ENCODE peak calls at places on chromosomes 12 and 14, in ten cellular contexts. T, V, N, H, K, F, D, Y, O and B are unnamed samples.

GRCh38 chr12:124949779-124950728 is 35.6 kb upstream of the UBC start:
- DNase-seq in K (no peak), V (no peak), N (no peak), O (no peak), T (no peak), H (no peak), F (no peak), D (no peak), Y (no peak), B (no peak)

GRCh38 chr12:49698619-49699545 is 8.3 kb downstream of the FMNL3 start:
- DNase-seq in D (no peak), V (peak), H (peak), K (no peak), F (peak), Y (no peak), O (no peak), T (no peak), N (peak), B (peak)

GRCh38 chr14:20857630-20858261 is 33.4 kb upstream of the RNASE3 start:
- DNase-seq in O (peak), K (no peak), F (peak), Y (peak), H (peak), N (peak), D (peak), T (peak), V (peak), B (peak)

GRCh38 chr14:71322660-71323250 is 415.5 kb downstream of the PCNX1 start:
- DNase-seq in Y (no peak), O (no peak), T (peak), H (peak), K (no peak), N (no peak), F (peak), V (peak), D (no peak), B (peak)

GRCh38 chr12:8577879-8578278 is 34.8 kb downstream of the AICDA start:
- DNase-seq in D (no peak), H (no peak), N (no peak), V (no peak), Y (no peak), T (no peak), O (no peak), F (no peak), K (no peak), B (no peak)

GRCh38 chr12:62834971-62835547 is 99.9 kb downstream of the PPM1H start:
- DNase-seq in K (no peak), V (no peak), Y (no peak), O (no peak), N (no peak), D (no peak), F (no peak), H (peak), T (peak), B (peak)

GRCh38 chr12:6178981-6179761 is 21.0 kb upstream of the CD9 start:
- DNase-seq in V (no peak), O (no peak), K (no peak), D (no peak), H (peak), F (no peak), N (no peak), Y (no peak), T (no peak), B (no peak)

GRCh38 chr12:51788876-51789275 is 59.6 kb downstream of the FIGNL2 start:
- DNase-seq in N (no peak), T (no peak), O (no peak), D (no peak), K (no peak), F (no peak), H (peak), Y (no peak), V (no peak), B (peak)

GRCh38 chr14:55454264-55455151 is 14.1 kb upstream of the TBPL2 start:
- DNase-seq in D (no peak), H (peak), O (no peak), Y (peak), F (peak), T (peak), K (no peak), N (no peak), V (peak), B (peak)

GRCh38 chr12:113504917-113505316 is 33.2 kb upstream of the LHX5 start:
- DNase-seq in K (no peak), H (no peak), O (no peak), Y (no peak), D (no peak), N (no peak), F (no peak), V (no peak), T (no peak), B (no peak)

GRCh38 chr12:59499774-59500173 is 96.1 kb upstream of the SLC16A7 start:
- DNase-seq in N (no peak), H (no peak), K (no peak), D (no peak), Y (no peak), V (no peak), O (no peak), F (no peak), T (no peak), B (no peak)

GRCh38 chr14:24339284-24340151 is at the start of gene RIPK3:
- DNase-seq in D (no peak), O (no peak), V (peak), H (no peak), F (no peak), K (no peak), Y (no peak), N (peak), T (no peak), B (no peak)

GRCh38 chr14:56180754-56181542 is 62.7 kb downstream of the PELI2 start:
- DNase-seq in D (no peak), V (no peak), F (no peak), T (no peak), Y (no peak), N (no peak), H (no peak), O (no peak), K (no peak), B (no peak)

GRCh38 chr14:97331526-97331925 is 534.3 kb downstream of the VRK1 start:
- DNase-seq in O (no peak), K (no peak), F (no peak), T (no peak), D (no peak), V (no peak), N (no peak), H (no peak), Y (no peak), B (no peak)

GRCh38 chr12:106245767-106246166 is 2.1 kb downstream of the CKAP4 start:
- DNase-seq in T (peak), O (no peak), V (no peak), N (no peak), D (no peak), K (no peak), H (peak), Y (no peak), F (no peak), B (peak)

GRCh38 chr12:57243521-57244305 is 7.3 kb downstream of the STAC3 start:
- DNase-seq in Y (peak), D (peak), K (no peak), T (no peak), V (peak), F (peak), H (peak), N (peak), O (peak), B (peak)

GRCh38 chr14:23154876-23155587 is 28.4 kb downstream of the SLC7A8 start:
- DNase-seq in D (no peak), V (no peak), O (no peak), T (peak), Y (no peak), H (peak), K (no peak), N (no peak), F (peak), B (peak)

GRCh38 chr14:95200404-95200803 is 43.1 kb upstream of the DICER1 start:
- DNase-seq in D (no peak), H (no peak), O (no peak), Y (peak), N (no peak), T (no peak), K (no peak), V (no peak), F (peak), B (no peak)

GRCh38 chr12:116783503-116784237 is 45.6 kb downstream of the RNFT2 start:
- DNase-seq in H (no peak), T (no peak), D (no peak), V (no peak), Y (peak), K (no peak), N (no peak), F (no peak), O (no peak), B (no peak)

GRCh38 chr12:103331643-103332042 is 164.1 kb downstream of the C12orf42 start:
- DNase-seq in H (no peak), F (no peak), D (no peak), V (no peak), O (no peak), K (no peak), Y (no peak), T (no peak), N (no peak), B (no peak)

GRCh38 chr14:28102814-28103213 is 663.8 kb upstream of the FOXG1 start:
- DNase-seq in K (no peak), Y (no peak), H (no peak), T (peak), V (no peak), O (no peak), N (no peak), D (no peak), F (no peak), B (no peak)

GRCh38 chr14:24390696-24391468 is 7.9 kb upstream of the NYNRIN start:
- DNase-seq in K (no peak), F (no peak), T (no peak), D (no peak), H (no peak), Y (no peak), N (no peak), O (no peak), V (peak), B (no peak)

GRCh38 chr14:41568979-41569378 is 37.7 kb upstream of the LRFN5 start:
- DNase-seq in F (no peak), K (no peak), T (no peak), Y (no peak), O (no peak), H (no peak), D (no peak), V (no peak), N (no peak), B (no peak)

GRCh38 chr14:61585598-61586538 is 109.4 kb upstream of the HIF1A start:
- DNase-seq in D (no peak), H (peak), T (peak), F (no peak), O (no peak), Y (no peak), N (no peak), V (no peak), K (no peak), B (no peak)

GRCh38 chr14:32397871-32398640 is 69.0 kb downstream of the AKAP6 start:
- DNase-seq in H (peak), K (no peak), V (no peak), N (no peak), T (peak), D (no peak), Y (no peak), O (no peak), F (no peak), B (peak)

GRCh38 chr12:89166525-89166934 is 185.8 kb downstream of the DUSP6 start:
- DNase-seq in N (no peak), V (peak), F (no peak), H (peak), O (no peak), Y (no peak), T (no peak), D (no peak), K (no peak), B (no peak)

GRCh38 chr14:92702441-92702918 is 45.9 kb downstream of the LGMN start:
- DNase-seq in V (peak), O (no peak), D (no peak), K (no peak), T (no peak), N (no peak), Y (no peak), F (no peak), H (no peak), B (no peak)